ENCODE peak calls at places on chromosomes 2 and 18, in seven cellular contexts. L is GM06990, Y is testis, J is OCI-LY7, C is AG04450, U is HL-60, K is lower leg skin. I is an unnamed sample.

GRCh38 chr2:127454595-127455565 is 36.7 kb downstream of the PROC start:
- DNase-seq in L (no peak), Y (no peak), J (no peak), C (no peak), U (no peak), K (no peak), I (no peak)

GRCh38 chr2:36358317-36358659 is 2.7 kb downstream of the CRIM1 start:
- DNase-seq in L (no peak), Y (no peak), J (no peak), C (no peak), U (no peak), K (no peak), I (no peak)

GRCh38 chr2:45918816-45919655 is 267.6 kb downstream of the PRKCE start:
- DNase-seq in L (no peak), Y (no peak), J (no peak), C (no peak), U (no peak), K (no peak), I (no peak)

GRCh38 chr2:152046940-152047339 is 51.9 kb downstream of the CACNB4 start:
- DNase-seq in L (peak; percentile 75), Y (no peak), J (no peak), C (no peak), U (no peak), K (no peak), I (no peak)

GRCh38 chr18:80176334-80177080 is 67.4 kb downstream of the ADNP2 start:
- DNase-seq in L (no peak), Y (no peak), J (no peak), C (peak; percentile 32), U (no peak), K (no peak), I (no peak)

GRCh38 chr2:171308280-171309054 is 125.3 kb downstream of the METTL8 start:
- DNase-seq in L (no peak), Y (no peak), J (no peak), C (no peak), U (no peak), K (no peak), I (no peak)

GRCh38 chr2:221601376-221601775 is 29.3 kb upstream of the EPHA4 start:
- DNase-seq in L (no peak), Y (no peak), J (no peak), C (no peak), U (no peak), K (no peak), I (no peak)

GRCh38 chr2:230925443-230925878 is 419 bp upstream of the GPR55 start:
- DNase-seq in L (peak; percentile 76), Y (no peak), J (no peak), C (no peak), U (peak; percentile 38), K (no peak), I (no peak)

GRCh38 chr2:108194409-108195132 is 45.2 kb upstream of the SULT1C3 start:
- DNase-seq in L (no peak), Y (no peak), J (no peak), C (no peak), U (no peak), K (no peak), I (no peak)

GRCh38 chr2:70523996-70524965 is 29.3 kb downstream of the TGFA start:
- DNase-seq in L (no peak), Y (no peak), J (no peak), C (no peak), U (no peak), K (peak; percentile 64), I (no peak)

GRCh38 chr2:191942114-191943103 is 95.5 kb upstream of the CAVIN2 start:
- DNase-seq in L (no peak), Y (no peak), J (no peak), C (peak; percentile 47), U (no peak), K (no peak), I (no peak)

GRCh38 chr2:230441188-230441897 is 25.3 kb downstream of the SP100 start:
- DNase-seq in L (no peak), Y (no peak), J (peak; percentile 15), C (no peak), U (no peak), K (no peak), I (no peak)

GRCh38 chr18:9950289-9951016 is 36.6 kb downstream of the VAPA start:
- DNase-seq in L (no peak), Y (no peak), J (no peak), C (no peak), U (no peak), K (no peak), I (no peak)

GRCh38 chr2:236939751-236940229 is 145.9 kb upstream of the COPS8 start:
- DNase-seq in L (no peak), Y (no peak), J (no peak), C (no peak), U (no peak), K (peak; percentile 10), I (no peak)

GRCh38 chr2:183070942-183071844 is 7.4 kb upstream of the DUSP19 start:
- DNase-seq in L (no peak), Y (peak; percentile 49), J (no peak), C (no peak), U (no peak), K (no peak), I (no peak)

GRCh38 chr2:1967242-1968210 is 223.2 kb upstream of the PXDN start:
- DNase-seq in L (no peak), Y (peak; percentile 50), J (no peak), C (no peak), U (no peak), K (no peak), I (no peak)

GRCh38 chr18:29652797-29653196 is 1389.7 kb downstream of the DSC3 start:
- DNase-seq in L (no peak), Y (no peak), J (no peak), C (no peak), U (no peak), K (no peak), I (no peak)

GRCh38 chr2:105038383-105039061 is 653 bp downstream of the MRPS9 start:
- DNase-seq in L (no peak), Y (peak; percentile 48), J (no peak), C (no peak), U (no peak), K (no peak), I (no peak)

GRCh38 chr2:233223059-233223894 is 28.2 kb upstream of the ATG16L1 start:
- DNase-seq in L (peak; percentile 50), Y (no peak), J (peak; percentile 86), C (no peak), U (no peak), K (no peak), I (no peak)

GRCh38 chr18:9750112-9750511 is 42.0 kb downstream of the RAB31 start:
- DNase-seq in L (no peak), Y (no peak), J (no peak), C (no peak), U (no peak), K (no peak), I (no peak)

GRCh38 chr2:157325786-157326185 is at the start of gene ERMN:
- DNase-seq in L (no peak), Y (no peak), J (no peak), C (no peak), U (no peak), K (no peak), I (no peak)

GRCh38 chr2:172726172-172726735 is 9.4 kb upstream of the RAPGEF4 start:
- DNase-seq in L (no peak), Y (no peak), J (no peak), C (no peak), U (no peak), K (no peak), I (no peak)

GRCh38 chr2:75379811-75380210 is 180.5 kb upstream of the TACR1 start:
- DNase-seq in L (no peak), Y (no peak), J (no peak), C (no peak), U (no peak), K (no peak), I (no peak)

GRCh38 chr18:54900290-54900689 is 59.0 kb downstream of the CCDC68 start:
- DNase-seq in L (no peak), Y (no peak), J (no peak), C (no peak), U (no peak), K (no peak), I (no peak)
- H3K4me3 ChIP-seq in L (no peak overlapping the region), Y (no peak overlapping the region), J (no peak overlapping the region), C (no peak overlapping the region), U (no peak overlapping the region), K (no peak overlapping the region), I (no peak overlapping the region)

GRCh38 chr2:224944707-224945106 is 97.6 kb downstream of the DOCK10 start:
- DNase-seq in L (no peak), Y (no peak), J (no peak), C (no peak), U (no peak), K (no peak), I (no peak)
- H3K4me3 ChIP-seq in L (peak overlapping the region; percentile 77), Y (no peak overlapping the region), J (peak overlapping the region; percentile 83), C (no peak overlapping the region), U (no peak overlapping the region), K (no peak overlapping the region), I (no peak overlapping the region)

GRCh38 chr2:164952057-164952702 is 3.1 kb downstream of the SLC38A11 start:
- DNase-seq in L (no peak), Y (no peak), J (no peak), C (no peak), U (no peak), K (no peak), I (no peak)

GRCh38 chr2:164954186-164954585 is 1.1 kb downstream of the SLC38A11 start:
- DNase-seq in L (no peak), Y (no peak), J (no peak), C (no peak), U (no peak), K (no peak), I (no peak)

GRCh38 chr2:164960159-164960558 is 4.8 kb upstream of the SLC38A11 start:
- DNase-seq in L (no peak), Y (no peak), J (no peak), C (no peak), U (no peak), K (no peak), I (no peak)

GRCh38 chr2:164953279-164953678 is 2.0 kb downstream of the SLC38A11 start:
- DNase-seq in L (no peak), Y (no peak), J (no peak), C (no peak), U (no peak), K (no peak), I (no peak)

DNA sequence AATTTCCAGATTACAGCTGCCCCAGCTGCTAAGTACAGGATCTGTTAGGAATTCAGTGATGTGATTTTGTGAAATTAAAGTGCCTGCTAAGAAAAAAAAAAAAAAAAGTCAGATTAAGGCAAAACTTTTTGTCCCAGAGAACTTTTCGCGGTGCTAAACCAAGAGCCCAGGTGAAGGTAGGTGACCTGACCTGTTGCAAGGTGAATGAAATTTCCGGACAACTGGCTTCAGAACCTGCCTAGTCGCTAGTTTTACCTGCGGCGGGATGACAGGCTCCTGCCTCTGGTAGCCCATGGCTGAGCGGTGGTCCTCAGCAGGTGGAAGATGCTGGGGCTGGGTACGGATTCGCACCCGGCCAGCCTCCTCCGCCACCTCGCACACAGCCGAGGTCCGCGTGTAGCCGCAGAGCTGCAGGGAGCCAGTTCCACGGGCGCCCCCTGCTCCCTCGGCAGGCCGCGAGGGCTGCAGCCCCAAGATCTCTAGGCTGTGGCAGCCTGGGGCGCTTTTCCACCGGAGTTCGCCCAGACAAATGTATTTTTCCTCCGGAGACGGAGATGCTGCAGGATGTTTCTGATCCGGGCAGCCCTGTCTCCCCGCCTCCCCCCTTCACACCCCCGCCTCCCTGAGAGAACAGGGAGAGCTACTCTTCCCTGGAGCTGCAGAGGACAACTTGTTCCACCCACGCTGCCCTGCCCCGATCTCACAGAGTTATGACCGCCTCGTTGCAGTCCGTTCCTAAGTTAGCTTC is at the start of gene SLC38A11:
- DNase-seq in L (no peak), Y (peak; percentile 53), J (no peak), C (no peak), U (no peak), K (peak; percentile 18), I (no peak)
- H3K4me3 ChIP-seq in L (no peak within 1 kb of the TSS), Y (peak within 1 kb of the TSS; percentile 27), J (no peak within 1 kb of the TSS), C (peak within 1 kb of the TSS; percentile 52), U (no peak within 1 kb of the TSS), K (no peak within 1 kb of the TSS), I (peak within 1 kb of the TSS; percentile 61)

GRCh38 chr2:216643986-216644662 is 10.9 kb downstream of the IGFBP2 start:
- DNase-seq in L (no peak), Y (no peak), J (no peak), C (no peak), U (no peak), K (no peak), I (no peak)
- H3K4me3 ChIP-seq in L (no peak overlapping the region), Y (no peak overlapping the region), J (no peak overlapping the region), C (no peak overlapping the region), U (no peak overlapping the region), K (no peak overlapping the region), I (peak overlapping the region; percentile 2)